ENCODE peak calls at places on chromosomes 7 and 10, in six cellular contexts. S, X, H, F, L and P are unnamed samples.

GRCh38 chr10:30219977-30220751 is 128.9 kb downstream of the MTPAP start:
- DNase-seq in X (no peak), H (no peak), F (peak; percentile 63), S (no peak), L (no peak), P (peak; percentile 13)

GRCh38 chr7:120857558-120858298 is at the start of gene TSPAN12:
- DNase-seq in X (peak; percentile 37), L (peak; percentile 82), H (peak; percentile 86), F (peak; percentile 80), S (peak; percentile 93), P (peak; percentile 48)

GRCh38 chr7:83550100-83550499 is 98.8 kb downstream of the SEMA3E start:
- DNase-seq in S (peak; percentile 20), L (no peak), F (peak; percentile 74), X (no peak), H (no peak), P (no peak)

GRCh38 chr10:45179716-45180115 is 135.7 kb downstream of the OR13A1 start:
- DNase-seq in H (no peak), S (no peak), X (no peak), L (peak; percentile 35), F (peak; percentile 24), P (no peak)

GRCh38 chr7:155532792-155533119 is 13.6 kb downstream of the CNPY1 start:
- DNase-seq in S (no peak), L (no peak), F (no peak), X (no peak), H (no peak), P (no peak)

GRCh38 chr10:3045471-3046209 is 21.7 kb upstream of the PFKP start:
- DNase-seq in F (peak; percentile 88), X (no peak), L (peak; percentile 61), H (peak; percentile 64), S (peak; percentile 88), P (no peak)

GRCh38 chr10:110944997-110945396 is 25.6 kb downstream of the SHOC2 start:
- DNase-seq in S (peak; percentile 48), L (no peak), F (peak; percentile 71), H (no peak), X (no peak), P (no peak)

GRCh38 chr7:158120313-158120712 is 467.3 kb downstream of the PTPRN2 start:
- DNase-seq in S (no peak), L (no peak), X (no peak), H (no peak), F (no peak), P (no peak)

GRCh38 chr7:151251926-151252835 is 3.7 kb upstream of the SMARCD3 start:
- DNase-seq in H (peak; percentile 86), S (peak; percentile 77), X (no peak), L (peak; percentile 84), F (peak; percentile 84), P (peak; percentile 45)

GRCh38 chr7:158829342-158830210 is at the start of gene ESYT2:
- DNase-seq in H (peak; percentile 100), F (peak; percentile 99), L (peak; percentile 99), S (peak; percentile 97), X (peak; percentile 97), P (peak; percentile 98)

GRCh38 chr7:43540463-43540862 is 42.4 kb upstream of the STK17A start:
- DNase-seq in L (no peak), S (no peak), F (no peak), X (no peak), H (no peak), P (no peak)

GRCh38 chr10:113539789-113540188 is 13.1 kb upstream of the HABP2 start:
- DNase-seq in H (no peak), S (peak; percentile 32), X (no peak), L (peak; percentile 45), F (peak; percentile 90), P (peak; percentile 10)

GRCh38 chr7:44761207-44762161 is 12.8 kb downstream of the ZMIZ2 start:
- DNase-seq in L (peak; percentile 59), S (no peak), F (peak; percentile 32), H (peak; percentile 73), X (peak; percentile 48), P (peak; percentile 33)

GRCh38 chr7:35630573-35630972 is 64.4 kb downstream of the HERPUD2 start:
- DNase-seq in S (peak; percentile 57), X (no peak), H (no peak), F (peak; percentile 65), L (no peak), P (no peak)

GRCh38 chr7:106282374-106282773 is 2.4 kb downstream of the NAMPT start:
- DNase-seq in S (peak; percentile 35), X (no peak), F (no peak), H (no peak), L (no peak), P (no peak)

GRCh38 chr10:62794306-62794705 is 10.2 kb upstream of the ADO start:
- DNase-seq in F (peak; percentile 59), S (no peak), H (no peak), X (no peak), L (no peak), P (no peak)

GRCh38 chr7:106613861-106614560 is 46.9 kb downstream of the CCDC71L start:
- DNase-seq in S (no peak), H (no peak), X (no peak), F (peak; percentile 67), L (no peak), P (no peak)

GRCh38 chr10:97335188-97335619 is 675 bp upstream of the FRAT2 start:
- DNase-seq in S (no peak), F (no peak), L (no peak), H (no peak), X (no peak), P (no peak)

GRCh38 chr7:65475734-65476319 is 102.2 kb downstream of the ZNF92 start:
- DNase-seq in S (no peak), F (no peak), L (no peak), X (no peak), H (no peak), P (no peak)

GRCh38 chr7:1412322-1413261 is 46.7 kb downstream of the MICALL2 start:
- DNase-seq in S (peak; percentile 73), L (peak; percentile 78), F (peak; percentile 90), X (peak; percentile 9), H (peak; percentile 77), P (peak; percentile 52)

GRCh38 chr10:79981673-79982485 is 33.0 kb upstream of the SFTPD start:
- DNase-seq in S (peak; percentile 43), L (peak; percentile 45), H (peak; percentile 52), X (no peak), F (peak; percentile 78), P (no peak)

DNA sequence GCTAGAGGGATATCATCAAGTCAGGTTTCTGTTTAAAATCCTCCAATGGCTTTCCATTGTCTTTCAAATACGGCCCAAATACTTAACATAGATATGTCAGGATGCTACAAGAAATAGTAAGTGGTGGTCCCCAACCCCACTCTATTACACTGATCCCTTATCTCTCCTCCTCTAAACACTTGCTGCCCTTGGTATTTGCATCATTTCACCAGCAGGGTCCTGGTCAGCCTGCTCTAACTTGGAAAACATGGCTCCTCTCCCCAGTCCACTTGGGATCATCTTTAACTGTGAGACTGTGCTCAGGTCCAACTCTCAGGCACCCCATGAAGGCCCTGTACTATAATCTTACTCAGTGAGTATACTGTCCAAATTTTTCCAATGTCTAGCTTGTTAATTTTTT is 53.8 kb upstream of the GSAP start:
- DNase-seq in X (no peak), L (no peak), S (no peak), F (no peak), H (no peak), P (no peak)
- H3K4me1 ChIP-seq in X (no peaks in the 10 kb centered on the region), L (no peaks in the 10 kb centered on the region), S (no peaks in the 10 kb centered on the region), F (no peaks in the 10 kb centered on the region), H (peaks cover 12% of the 10 kb centered on the region), P (no peaks in the 10 kb centered on the region)

GRCh38 chr10:13284050-13284449 is 15.8 kb downstream of the PHYH start:
- DNase-seq in X (no peak), H (no peak), L (no peak), F (no peak), S (no peak), P (no peak)
- H3K4me1 ChIP-seq in X (no peaks in the 10 kb centered on the region), H (no peaks in the 10 kb centered on the region), L (no peaks in the 10 kb centered on the region), F (no peaks in the 10 kb centered on the region), S (no peaks in the 10 kb centered on the region), P (no peaks in the 10 kb centered on the region)

GRCh38 chr10:58352956-58353610 is 18.3 kb downstream of the UBE2D1 start:
- DNase-seq in F (no peak), L (no peak), H (no peak), X (no peak), S (peak; percentile 62), P (no peak)

GRCh38 chr10:58350023-58350422 is 15.2 kb downstream of the UBE2D1 start:
- DNase-seq in S (no peak), L (no peak), H (no peak), X (no peak), F (no peak), P (no peak)

GRCh38 chr10:58348571-58349033 is 13.8 kb downstream of the UBE2D1 start:
- DNase-seq in F (no peak), X (no peak), L (no peak), H (no peak), S (no peak), P (no peak)

GRCh38 chr10:58350619-58351323 is 16.0 kb downstream of the UBE2D1 start:
- DNase-seq in H (no peak), L (no peak), F (peak; percentile 23), X (no peak), S (no peak), P (no peak)

GRCh38 chr10:58351616-58352578 is 17.1 kb downstream of the UBE2D1 start:
- DNase-seq in S (no peak), F (no peak), H (no peak), L (no peak), X (no peak), P (no peak)
- H3K4me1 ChIP-seq in S (no peaks in the 10 kb centered on the region), F (peaks cover 12% of the 10 kb centered on the region), H (peaks cover 89% of the 10 kb centered on the region), L (peaks cover 90% of the 10 kb centered on the region), X (peaks cover 94% of the 10 kb centered on the region), P (peaks cover 36% of the 10 kb centered on the region)

DNA sequence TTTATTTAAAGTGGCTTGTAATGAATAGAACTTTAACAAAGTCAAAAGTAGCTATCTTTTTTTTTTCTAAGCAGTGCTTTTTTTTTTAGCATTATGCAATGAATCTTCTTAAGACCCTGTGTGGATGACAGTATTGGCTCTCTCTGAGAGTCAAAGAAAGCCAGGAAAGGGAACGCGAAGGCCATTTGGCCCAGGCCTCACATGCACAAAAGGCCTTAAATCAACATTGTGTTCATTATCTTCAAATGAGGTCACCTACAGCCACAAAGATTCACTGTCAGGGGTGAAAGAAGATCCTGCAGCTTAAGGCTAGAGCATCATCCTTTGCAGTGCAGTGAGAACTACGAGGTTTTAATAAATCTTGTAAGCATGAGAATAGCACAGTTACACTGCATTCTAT is 721.5 kb downstream of the GRID1 start:
- DNase-seq in L (no peak), S (peak; percentile 14), H (no peak), X (no peak), F (no peak), P (no peak)
- H3K4me1 ChIP-seq in L (no peaks in the 10 kb centered on the region), S (peaks cover 24% of the 10 kb centered on the region), H (no peaks in the 10 kb centered on the region), X (no peaks in the 10 kb centered on the region), F (no peaks in the 10 kb centered on the region), P (no peaks in the 10 kb centered on the region)

DNA sequence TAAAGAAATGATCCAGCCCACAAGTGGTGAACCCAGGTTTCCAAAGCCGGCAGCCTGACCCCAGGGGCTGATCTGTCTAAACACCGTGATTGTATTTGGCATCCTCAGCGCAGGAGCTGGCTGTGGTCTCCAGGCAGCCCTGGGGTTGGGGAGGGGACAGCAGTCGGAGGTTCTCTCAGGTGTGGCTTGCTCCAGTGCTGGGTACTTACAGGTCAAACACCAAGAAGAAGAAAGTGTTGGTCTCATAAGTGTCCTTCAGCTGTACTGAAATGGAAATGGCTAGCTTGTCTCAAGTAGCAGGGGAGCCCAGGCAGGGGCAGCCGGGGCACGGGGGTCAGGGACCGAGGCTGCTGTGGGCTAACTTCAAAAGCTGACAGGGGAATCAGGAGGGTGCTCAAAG is 6.0 kb downstream of the PHKG1 start:
- DNase-seq in L (no peak), S (no peak), F (no peak), H (no peak), X (no peak), P (no peak)
- H3K4me1 ChIP-seq in L (peaks cover 52% of the 10 kb centered on the region), S (peaks cover 3% of the 10 kb centered on the region), F (no peaks in the 10 kb centered on the region), H (peaks cover 32% of the 10 kb centered on the region), X (peaks cover 67% of the 10 kb centered on the region), P (peaks cover 12% of the 10 kb centered on the region)